ENCODE peak calls at places on chromosomes 2 and 18, in five cellular contexts. One of them, this sample, is unnamed.

GRCh38 chr18:61876899-61877298 is 15.9 kb downstream of the RNF152 start:
- DNase-seq in WTC11: no peak
- DNase-seq in stimulated activated CD4-positive, alpha-beta T cell treated with anti-CD3 and anti-CD28 coated beads, TNF-alpha, amount 100 ng/mL, for 4 hours: no peak
- DNase-seq in DND-41: no peak
- DNase-seq in NCI-H345: peak; percentile 56
- DNase-seq in this sample: peak; percentile 94

GRCh38 chr2:219058541-219059374 is 2.0 kb downstream of the IHH start:
- DNase-seq in WTC11: peak; percentile 30
- DNase-seq in NCI-H345: peak; percentile 8
- DNase-seq in stimulated activated CD4-positive, alpha-beta T cell treated with anti-CD3 and anti-CD28 coated beads, TNF-alpha, amount 100 ng/mL, for 4 hours: no peak
- DNase-seq in DND-41: no peak
- DNase-seq in this sample: no peak

GRCh38 chr2:133177196-133177595 is 391.1 kb downstream of the NCKAP5 start:
- DNase-seq in DND-41: no peak
- DNase-seq in NCI-H345: no peak
- DNase-seq in WTC11: no peak
- DNase-seq in stimulated activated CD4-positive, alpha-beta T cell treated with anti-CD3 and anti-CD28 coated beads, TNF-alpha, amount 100 ng/mL, for 4 hours: no peak
- DNase-seq in this sample: no peak

GRCh38 chr2:162085090-162085891 is 11.3 kb upstream of the DPP4 start:
- DNase-seq in DND-41: no peak
- DNase-seq in WTC11: no peak
- DNase-seq in NCI-H345: no peak
- DNase-seq in stimulated activated CD4-positive, alpha-beta T cell treated with anti-CD3 and anti-CD28 coated beads, TNF-alpha, amount 100 ng/mL, for 4 hours: no peak
- DNase-seq in this sample: no peak

GRCh38 chr18:49178736-49179135 is 228.0 kb upstream of the SMAD7 start:
- DNase-seq in stimulated activated CD4-positive, alpha-beta T cell treated with anti-CD3 and anti-CD28 coated beads, TNF-alpha, amount 100 ng/mL, for 4 hours: no peak
- DNase-seq in WTC11: no peak
- DNase-seq in DND-41: no peak
- DNase-seq in NCI-H345: no peak
- DNase-seq in this sample: peak; percentile 70

GRCh38 chr2:3434005-3434404 is 54.5 kb downstream of the TRAPPC12 start:
- DNase-seq in DND-41: no peak
- DNase-seq in NCI-H345: no peak
- DNase-seq in WTC11: no peak
- DNase-seq in stimulated activated CD4-positive, alpha-beta T cell treated with anti-CD3 and anti-CD28 coated beads, TNF-alpha, amount 100 ng/mL, for 4 hours: no peak
- DNase-seq in this sample: no peak

GRCh38 chr2:199485732-199486335 is 28.1 kb upstream of the SATB2 start:
- DNase-seq in WTC11: peak; percentile 83
- DNase-seq in NCI-H345: peak; percentile 51
- DNase-seq in stimulated activated CD4-positive, alpha-beta T cell treated with anti-CD3 and anti-CD28 coated beads, TNF-alpha, amount 100 ng/mL, for 4 hours: no peak
- DNase-seq in DND-41: peak; percentile 44
- DNase-seq in this sample: peak; percentile 62

GRCh38 chr2:100218552-100218951 is 76.2 kb upstream of the AFF3 start:
- DNase-seq in stimulated activated CD4-positive, alpha-beta T cell treated with anti-CD3 and anti-CD28 coated beads, TNF-alpha, amount 100 ng/mL, for 4 hours: no peak
- DNase-seq in WTC11: no peak
- DNase-seq in NCI-H345: no peak
- DNase-seq in DND-41: no peak
- DNase-seq in this sample: no peak

GRCh38 chr2:170386554-170386953 is 208.6 kb downstream of the MYO3B start:
- DNase-seq in NCI-H345: no peak
- DNase-seq in DND-41: no peak
- DNase-seq in stimulated activated CD4-positive, alpha-beta T cell treated with anti-CD3 and anti-CD28 coated beads, TNF-alpha, amount 100 ng/mL, for 4 hours: no peak
- DNase-seq in WTC11: no peak
- DNase-seq in this sample: no peak

GRCh38 chr2:189610700-189611099 is 30.1 kb upstream of the SLC40A1 start:
- DNase-seq in stimulated activated CD4-positive, alpha-beta T cell treated with anti-CD3 and anti-CD28 coated beads, TNF-alpha, amount 100 ng/mL, for 4 hours: no peak
- DNase-seq in DND-41: no peak
- DNase-seq in NCI-H345: no peak
- DNase-seq in WTC11: no peak
- DNase-seq in this sample: no peak

GRCh38 chr2:237451582-237452469 is 35.2 kb upstream of the MLPH start:
- DNase-seq in WTC11: peak; percentile 64
- DNase-seq in NCI-H345: no peak
- DNase-seq in stimulated activated CD4-positive, alpha-beta T cell treated with anti-CD3 and anti-CD28 coated beads, TNF-alpha, amount 100 ng/mL, for 4 hours: no peak
- DNase-seq in DND-41: no peak
- DNase-seq in this sample: no peak

GRCh38 chr2:174681099-174681982 is 82.9 kb downstream of the CHRNA1 start:
- DNase-seq in NCI-H345: peak; percentile 8
- DNase-seq in stimulated activated CD4-positive, alpha-beta T cell treated with anti-CD3 and anti-CD28 coated beads, TNF-alpha, amount 100 ng/mL, for 4 hours: no peak
- DNase-seq in WTC11: no peak
- DNase-seq in DND-41: no peak
- DNase-seq in this sample: no peak

GRCh38 chr2:80054339-80054675 is 250.2 kb downstream of the LRRTM1 start:
- DNase-seq in DND-41: no peak
- DNase-seq in WTC11: no peak
- DNase-seq in NCI-H345: peak; percentile 8
- DNase-seq in stimulated activated CD4-positive, alpha-beta T cell treated with anti-CD3 and anti-CD28 coated beads, TNF-alpha, amount 100 ng/mL, for 4 hours: no peak
- DNase-seq in this sample: no peak

GRCh38 chr18:55462652-55463051 is 125.3 kb downstream of the TCF4 start:
- DNase-seq in WTC11: no peak
- DNase-seq in NCI-H345: no peak
- DNase-seq in stimulated activated CD4-positive, alpha-beta T cell treated with anti-CD3 and anti-CD28 coated beads, TNF-alpha, amount 100 ng/mL, for 4 hours: no peak
- DNase-seq in DND-41: no peak
- DNase-seq in this sample: no peak

GRCh38 chr2:20179755-20180594 is 45.0 kb downstream of the SDC1 start:
- DNase-seq in WTC11: peak; percentile 75
- DNase-seq in NCI-H345: no peak
- DNase-seq in stimulated activated CD4-positive, alpha-beta T cell treated with anti-CD3 and anti-CD28 coated beads, TNF-alpha, amount 100 ng/mL, for 4 hours: no peak
- DNase-seq in DND-41: no peak
- DNase-seq in this sample: no peak

GRCh38 chr18:61569176-61569892 is 236.1 kb downstream of the CDH20 start:
- DNase-seq in DND-41: peak; percentile 32
- DNase-seq in stimulated activated CD4-positive, alpha-beta T cell treated with anti-CD3 and anti-CD28 coated beads, TNF-alpha, amount 100 ng/mL, for 4 hours: no peak
- DNase-seq in WTC11: no peak
- DNase-seq in NCI-H345: no peak
- DNase-seq in this sample: no peak

GRCh38 chr18:25449046-25449445 is 97.1 kb upstream of the ZNF521 start:
- DNase-seq in WTC11: no peak
- DNase-seq in DND-41: no peak
- DNase-seq in stimulated activated CD4-positive, alpha-beta T cell treated with anti-CD3 and anti-CD28 coated beads, TNF-alpha, amount 100 ng/mL, for 4 hours: no peak
- DNase-seq in NCI-H345: no peak
- DNase-seq in this sample: no peak

GRCh38 chr2:227813562-227814353 is at the start of gene CCL20:
- DNase-seq in NCI-H345: no peak
- DNase-seq in DND-41: no peak
- DNase-seq in WTC11: no peak
- DNase-seq in stimulated activated CD4-positive, alpha-beta T cell treated with anti-CD3 and anti-CD28 coated beads, TNF-alpha, amount 100 ng/mL, for 4 hours: no peak
- DNase-seq in this sample: no peak

GRCh38 chr2:137987011-137987410 is 22.7 kb downstream of the HNMT start:
- DNase-seq in DND-41: no peak
- DNase-seq in NCI-H345: no peak
- DNase-seq in stimulated activated CD4-positive, alpha-beta T cell treated with anti-CD3 and anti-CD28 coated beads, TNF-alpha, amount 100 ng/mL, for 4 hours: no peak
- DNase-seq in WTC11: no peak
- DNase-seq in this sample: no peak

GRCh38 chr18:23825978-23826405 is 136.7 kb downstream of the LAMA3 start:
- DNase-seq in stimulated activated CD4-positive, alpha-beta T cell treated with anti-CD3 and anti-CD28 coated beads, TNF-alpha, amount 100 ng/mL, for 4 hours: no peak
- DNase-seq in NCI-H345: no peak
- DNase-seq in DND-41: peak; percentile 59
- DNase-seq in WTC11: no peak
- DNase-seq in this sample: peak; percentile 45

GRCh38 chr2:177557794-177558193 is 165.2 kb downstream of the AGPS start:
- DNase-seq in DND-41: no peak
- DNase-seq in stimulated activated CD4-positive, alpha-beta T cell treated with anti-CD3 and anti-CD28 coated beads, TNF-alpha, amount 100 ng/mL, for 4 hours: no peak
- DNase-seq in NCI-H345: no peak
- DNase-seq in WTC11: no peak
- DNase-seq in this sample: no peak

GRCh38 chr2:39377226-39377939 is 59.7 kb downstream of the MAP4K3 start:
- DNase-seq in DND-41: no peak
- DNase-seq in NCI-H345: no peak
- DNase-seq in WTC11: no peak
- DNase-seq in stimulated activated CD4-positive, alpha-beta T cell treated with anti-CD3 and anti-CD28 coated beads, TNF-alpha, amount 100 ng/mL, for 4 hours: no peak
- DNase-seq in this sample: peak; percentile 27

GRCh38 chr2:43493954-43494353 is 101.9 kb downstream of the THADA start:
- DNase-seq in stimulated activated CD4-positive, alpha-beta T cell treated with anti-CD3 and anti-CD28 coated beads, TNF-alpha, amount 100 ng/mL, for 4 hours: no peak
- DNase-seq in DND-41: no peak
- DNase-seq in NCI-H345: no peak
- DNase-seq in WTC11: no peak
- DNase-seq in this sample: no peak

GRCh38 chr2:45938649-45939511 is 287.4 kb downstream of the PRKCE start:
- DNase-seq in NCI-H345: no peak
- DNase-seq in WTC11: no peak
- DNase-seq in DND-41: no peak
- DNase-seq in stimulated activated CD4-positive, alpha-beta T cell treated with anti-CD3 and anti-CD28 coated beads, TNF-alpha, amount 100 ng/mL, for 4 hours: no peak
- DNase-seq in this sample: no peak

GRCh38 chr2:112140413-112140802 is 2.2 kb downstream of the FBLN7 start:
- DNase-seq in NCI-H345: no peak
- DNase-seq in WTC11: no peak
- DNase-seq in DND-41: no peak
- DNase-seq in stimulated activated CD4-positive, alpha-beta T cell treated with anti-CD3 and anti-CD28 coated beads, TNF-alpha, amount 100 ng/mL, for 4 hours: no peak
- DNase-seq in this sample: no peak

GRCh38 chr18:70121842-70122241 is 83.6 kb downstream of the RTTN start:
- DNase-seq in DND-41: no peak
- DNase-seq in stimulated activated CD4-positive, alpha-beta T cell treated with anti-CD3 and anti-CD28 coated beads, TNF-alpha, amount 100 ng/mL, for 4 hours: no peak
- DNase-seq in NCI-H345: no peak
- DNase-seq in WTC11: no peak
- DNase-seq in this sample: no peak

GRCh38 chr18:45339819-45340550 is 275.3 kb upstream of the SLC14A2 start:
- DNase-seq in DND-41: no peak
- DNase-seq in WTC11: no peak
- DNase-seq in NCI-H345: no peak
- DNase-seq in stimulated activated CD4-positive, alpha-beta T cell treated with anti-CD3 and anti-CD28 coated beads, TNF-alpha, amount 100 ng/mL, for 4 hours: no peak
- DNase-seq in this sample: no peak

GRCh38 chr2:172836386-172837200 is 100.9 kb downstream of the RAPGEF4 start:
- DNase-seq in DND-41: no peak
- DNase-seq in WTC11: no peak
- DNase-seq in stimulated activated CD4-positive, alpha-beta T cell treated with anti-CD3 and anti-CD28 coated beads, TNF-alpha, amount 100 ng/mL, for 4 hours: no peak
- DNase-seq in NCI-H345: no peak
- DNase-seq in this sample: no peak

GRCh38 chr2:231655494-231656408 is 52.6 kb upstream of the PTMA start:
- DNase-seq in DND-41: no peak
- DNase-seq in stimulated activated CD4-positive, alpha-beta T cell treated with anti-CD3 and anti-CD28 coated beads, TNF-alpha, amount 100 ng/mL, for 4 hours: no peak
- DNase-seq in NCI-H345: peak; percentile 27
- DNase-seq in WTC11: no peak
- DNase-seq in this sample: no peak

GRCh38 chr2:170298115-170298514 is 120.2 kb downstream of the MYO3B start:
- DNase-seq in stimulated activated CD4-positive, alpha-beta T cell treated with anti-CD3 and anti-CD28 coated beads, TNF-alpha, amount 100 ng/mL, for 4 hours: no peak
- DNase-seq in WTC11: no peak
- DNase-seq in NCI-H345: no peak
- DNase-seq in DND-41: no peak
- DNase-seq in this sample: no peak

GRCh38 chr2:27057184-27057583 is 5.7 kb downstream of the AGBL5 start:
- DNase-seq in WTC11: no peak
- DNase-seq in DND-41: no peak
- DNase-seq in NCI-H345: no peak
- DNase-seq in stimulated activated CD4-positive, alpha-beta T cell treated with anti-CD3 and anti-CD28 coated beads, TNF-alpha, amount 100 ng/mL, for 4 hours: no peak
- DNase-seq in this sample: no peak

GRCh38 chr18:55488473-55488872 is 99.5 kb downstream of the TCF4 start:
- DNase-seq in NCI-H345: peak; percentile 47
- DNase-seq in DND-41: no peak
- DNase-seq in WTC11: peak; percentile 27
- DNase-seq in stimulated activated CD4-positive, alpha-beta T cell treated with anti-CD3 and anti-CD28 coated beads, TNF-alpha, amount 100 ng/mL, for 4 hours: no peak
- DNase-seq in this sample: no peak

GRCh38 chr2:98390571-98391476 is 44.6 kb downstream of the CNGA3 start:
- DNase-seq in WTC11: no peak
- DNase-seq in DND-41: no peak
- DNase-seq in stimulated activated CD4-positive, alpha-beta T cell treated with anti-CD3 and anti-CD28 coated beads, TNF-alpha, amount 100 ng/mL, for 4 hours: no peak
- DNase-seq in NCI-H345: no peak
- DNase-seq in this sample: no peak

GRCh38 chr2:46747297-46747818 is 168.2 kb downstream of the MCFD2 start:
- DNase-seq in DND-41: no peak
- DNase-seq in NCI-H345: no peak
- DNase-seq in WTC11: no peak
- DNase-seq in stimulated activated CD4-positive, alpha-beta T cell treated with anti-CD3 and anti-CD28 coated beads, TNF-alpha, amount 100 ng/mL, for 4 hours: no peak
- DNase-seq in this sample: no peak

GRCh38 chr18:22637787-22638186 is 220.1 kb upstream of the CTAGE1 start:
- DNase-seq in DND-41: no peak
- DNase-seq in WTC11: no peak
- DNase-seq in NCI-H345: no peak
- DNase-seq in stimulated activated CD4-positive, alpha-beta T cell treated with anti-CD3 and anti-CD28 coated beads, TNF-alpha, amount 100 ng/mL, for 4 hours: no peak
- DNase-seq in this sample: no peak

GRCh38 chr2:207156045-207156444 is 9.7 kb downstream of the KLF7 start:
- DNase-seq in NCI-H345: no peak
- DNase-seq in stimulated activated CD4-positive, alpha-beta T cell treated with anti-CD3 and anti-CD28 coated beads, TNF-alpha, amount 100 ng/mL, for 4 hours: no peak
- DNase-seq in DND-41: no peak
- DNase-seq in WTC11: no peak
- DNase-seq in this sample: no peak

This sample was measured in globus pallidus.